ENCODE peak calls at places on chromosomes 3 and 15, in ten cellular contexts. V is endothelial cell of umbilical vein, L is A549, F is stomach, S is uterus, W is vagina, A is spleen, K is Peyer's patch, R is HepG2, P is IMR-90. T is an unnamed sample.

GRCh38 chr3:11764931-11765363 is 81.7 kb downstream of the TAMM41 start:
- DNase-seq in K (no peak), P (peak; percentile 84), V (peak; percentile 94), W (no peak), S (no peak), A (no peak), F (no peak), R (no peak), L (no peak), T (no peak)

GRCh38 chr3:58952128-58952917 is 97.5 kb downstream of the CFAP20DC start:
- DNase-seq in S (no peak), L (no peak), R (no peak), W (no peak), K (no peak), P (peak; percentile 33), V (no peak), A (no peak), F (no peak), T (no peak)

GRCh38 chr3:128489860-128490649 is 2.9 kb downstream of the GATA2 start:
- DNase-seq in V (peak; percentile 77), F (no peak), W (peak; percentile 86), A (peak; percentile 81), K (no peak), R (peak; percentile 37), P (no peak), L (no peak), S (peak; percentile 53), T (no peak)

GRCh38 chr3:10622456-10622855 is 117.1 kb upstream of the ATP2B2 start:
- DNase-seq in V (no peak), S (no peak), F (no peak), L (no peak), P (no peak), K (no peak), R (no peak), W (no peak), A (peak; percentile 31), T (no peak)

GRCh38 chr3:146966124-146966523 is 361.0 kb upstream of the PLSCR5 start:
- DNase-seq in K (no peak), R (no peak), A (no peak), L (no peak), S (no peak), V (no peak), P (no peak), F (no peak), W (no peak), T (no peak)

GRCh38 chr3:154552338-154552737 is 122.3 kb upstream of the GPR149 start:
- DNase-seq in K (no peak), V (no peak), F (no peak), W (no peak), P (no peak), A (no peak), L (no peak), R (peak; percentile 6), S (no peak), T (no peak)

GRCh38 chr3:135896613-135897012 is 68.9 kb upstream of the PPP2R3A start:
- DNase-seq in L (no peak), A (no peak), W (no peak), P (peak; percentile 48), S (no peak), V (no peak), F (no peak), R (no peak), K (no peak), T (no peak)

GRCh38 chr15:48086582-48086981 is 34.2 kb upstream of the SLC24A5 start:
- DNase-seq in P (no peak), A (no peak), K (no peak), R (no peak), F (no peak), V (no peak), S (no peak), L (no peak), W (no peak), T (no peak)

DNA sequence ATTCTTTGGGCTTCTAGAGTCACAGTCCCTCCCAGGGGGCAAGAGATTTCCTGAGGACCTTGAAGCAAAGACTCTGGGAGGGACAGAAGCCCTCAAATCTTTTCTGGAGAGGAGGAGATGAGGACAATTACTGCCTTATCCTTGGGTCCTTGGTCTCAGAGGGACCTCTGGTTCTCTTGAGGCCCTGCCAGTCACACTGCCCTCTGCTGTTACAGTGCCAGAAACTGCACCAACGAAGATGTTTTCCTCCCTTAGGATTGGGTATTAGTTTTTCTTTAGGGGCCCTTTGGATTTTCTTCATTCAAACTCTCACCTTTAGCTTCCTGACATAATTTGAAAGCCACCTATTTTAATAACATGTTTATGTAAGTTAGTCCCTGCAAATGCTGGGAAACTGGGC is 58.2 kb upstream of the SCN5A start:
- DNase-seq in R (peak; percentile 5), W (peak; percentile 1), S (no peak), F (no peak), P (no peak), K (no peak), V (no peak), A (no peak), L (peak; percentile 6), T (no peak)
- TF ChIP-seq CTCF in R (no peak), W (no peak), S (no peak), F (no peak), P (peak; percentile 28), K (no peak), V (peak; percentile 39), A (no peak), L (no peak), T (no peak)

GRCh38 chr3:36993326-36994283 is at the start of gene MLH1:
- DNase-seq in K (peak; percentile 98), P (peak; percentile 100), F (peak; percentile 100), W (no peak), A (peak; percentile 98), R (peak; percentile 100), L (peak; percentile 100), V (peak; percentile 100), S (peak; percentile 99), T (peak; percentile 100)

GRCh38 chr3:36991923-36992805 is 767 bp downstream of the EPM2AIP1 start:
- DNase-seq in A (no peak), R (peak; percentile 46), P (peak; percentile 74), S (peak; percentile 31), K (no peak), W (peak; percentile 95), V (no peak), L (peak; percentile 48), F (no peak), T (peak; percentile 35)

GRCh38 chr3:36991147-36991546 is 1.8 kb downstream of the EPM2AIP1 start:
- DNase-seq in L (no peak), R (no peak), K (no peak), V (no peak), W (no peak), P (no peak), A (no peak), F (no peak), S (no peak), T (no peak)

GRCh38 chr3:36989568-36989967 is 3.4 kb downstream of the EPM2AIP1 start:
- DNase-seq in L (no peak), P (no peak), V (no peak), S (no peak), W (no peak), F (no peak), R (no peak), K (no peak), A (no peak), T (no peak)

DNA sequence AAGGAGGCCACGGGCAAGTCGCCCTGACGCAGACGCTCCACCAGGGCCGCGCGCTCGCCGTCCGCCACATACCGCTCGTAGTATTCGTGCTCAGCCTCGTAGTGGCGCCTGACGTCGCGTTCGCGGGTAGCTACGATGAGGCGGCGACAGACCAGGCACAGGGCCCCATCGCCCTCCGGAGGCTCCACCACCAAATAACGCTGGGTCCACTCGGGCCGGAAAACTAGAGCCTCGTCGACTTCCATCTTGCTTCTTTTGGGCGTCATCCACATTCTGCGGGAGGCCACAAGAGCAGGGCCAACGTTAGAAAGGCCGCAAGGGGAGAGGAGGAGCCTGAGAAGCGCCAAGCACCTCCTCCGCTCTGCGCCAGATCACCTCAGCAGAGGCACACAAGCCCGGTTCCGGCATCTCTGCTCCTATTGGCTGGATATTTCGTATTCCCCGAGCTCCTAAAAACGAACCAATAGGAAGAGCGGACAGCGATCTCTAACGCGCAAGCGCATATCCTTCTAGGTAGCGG is at the start of gene EPM2AIP1:
- DNase-seq in K (no peak), F (no peak), W (peak; percentile 100), A (peak; percentile 96), V (no peak), S (no peak), P (no peak), R (no peak), L (no peak), T (no peak)
- TF ChIP-seq POLR2A in K (peak; percentile 95), F (peak; percentile 86), W (peak; percentile 60), A (peak; percentile 80), V (peak; percentile 69), S (peak; percentile 92), P (peak; percentile 91), R (peak; percentile 94), L (peak; percentile 85), T (peak; percentile 93)

DNA sequence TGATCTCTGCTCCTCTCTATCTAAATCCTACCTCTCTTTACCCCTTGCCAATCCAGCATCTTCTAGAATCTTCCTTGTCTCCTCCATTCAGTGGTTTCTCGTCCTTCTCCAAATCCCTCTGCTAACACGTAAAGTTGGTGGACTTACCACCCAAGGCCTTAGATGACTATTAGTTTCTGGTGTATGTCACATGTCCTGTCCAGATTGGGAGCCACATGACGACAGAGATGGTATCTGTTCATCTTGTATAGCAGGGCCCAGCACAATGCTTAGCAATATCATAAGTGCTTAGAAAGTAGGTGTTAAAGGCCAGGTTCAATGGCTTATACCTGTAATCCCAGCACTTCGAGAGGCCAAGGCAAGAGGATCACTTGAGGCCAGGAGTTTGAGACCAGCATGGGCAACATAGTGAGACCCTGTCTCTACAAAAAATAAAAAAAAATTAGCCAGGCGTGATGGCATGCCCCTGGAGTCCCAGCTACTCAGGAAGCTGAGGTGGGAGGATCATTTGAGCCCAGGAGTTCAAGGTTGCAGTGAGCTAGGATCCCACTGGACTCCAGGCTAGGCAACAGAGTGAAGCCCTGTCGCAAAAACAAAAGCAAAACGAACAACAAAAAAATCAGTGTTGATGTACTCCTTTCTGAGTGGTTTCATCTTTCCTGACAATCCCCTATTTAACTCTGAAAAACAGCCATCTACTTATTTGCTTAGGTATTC is 81.8 kb downstream of the HMG20A start:
- DNase-seq in S (no peak), L (no peak), A (no peak), R (peak; percentile 23), P (no peak), W (no peak), V (no peak), K (no peak), F (no peak), T (no peak)
- TF ChIP-seq CTCF in S (no peak), L (no peak), A (no peak), R (no peak), P (no peak), W (no peak), V (no peak), K (no peak), F (no peak), T (no peak)

DNA sequence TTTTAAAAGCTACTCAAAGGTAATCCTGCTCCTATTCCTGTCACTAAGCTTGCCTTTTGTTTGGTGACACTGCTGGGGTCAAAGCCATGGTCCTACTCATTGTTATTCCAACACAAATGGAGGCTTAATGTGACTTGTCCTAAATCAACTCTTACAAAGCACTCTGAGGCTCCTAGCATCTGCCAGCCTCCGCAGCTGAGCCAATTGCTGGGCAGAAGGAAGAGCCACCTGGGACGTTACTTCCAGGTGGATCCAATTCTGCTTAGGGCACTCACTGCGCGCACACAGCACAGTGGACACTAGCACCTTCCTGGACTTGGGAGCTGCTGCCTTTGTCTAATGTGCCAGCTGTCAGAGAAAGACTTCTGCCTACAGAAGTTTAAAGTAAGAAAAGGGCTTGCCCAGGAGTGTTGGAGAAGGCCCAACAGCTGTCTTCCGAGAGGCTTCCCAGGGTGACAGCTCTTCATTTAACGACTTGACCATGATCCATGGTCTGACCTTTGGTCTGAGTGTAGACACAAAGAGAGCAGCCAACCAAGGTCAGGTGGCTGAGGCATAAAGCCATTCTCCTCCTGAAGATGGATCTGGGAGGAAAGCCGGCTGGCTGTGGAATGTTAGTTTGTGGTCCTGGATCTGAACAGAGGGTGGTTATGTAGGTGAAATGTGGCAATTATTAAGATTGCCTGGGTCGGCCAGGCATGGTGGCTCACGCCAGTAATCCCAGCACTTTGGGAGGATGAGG is 102.2 kb downstream of the AQP9 start:
- DNase-seq in W (no peak), K (no peak), L (no peak), R (no peak), S (no peak), V (no peak), P (no peak), A (no peak), F (no peak), T (no peak)
- TF ChIP-seq POLR2A in W (no peak), K (no peak), L (no peak), R (no peak), S (no peak), V (no peak), P (no peak), A (no peak), F (no peak), T (no peak)